ENCODE peak calls at places on chromosomes 7 and 10, in nine cellular contexts. B is sciatic nerve, G is endodermal cell, S is left ventricle myocardium inferior, E is hippocampal formation, X is fibroblast of pulmonary artery, O is AG09319, V is endothelial cell, J is GM13976. Y is an unnamed sample.

GRCh38 chr10:87503892-87504291 is 801 bp upstream of the MINPP1 start:
- DNase-seq in B (no peak), G (no peak), S (no peak), E (no peak), X (peak; percentile 18), O (no peak), V (no peak), J (no peak), Y (peak; percentile 16)

GRCh38 chr7:142142702-142143101 is 31.2 kb downstream of the MGAM2 start:
- DNase-seq in B (no peak), G (no peak), S (no peak), E (no peak), X (no peak), O (no peak), V (no peak), J (no peak), Y (no peak)

GRCh38 chr7:76426246-76426645 is 1.5 kb downstream of the ZP3 start:
- DNase-seq in B (no peak), G (no peak), S (no peak), E (no peak), X (no peak), O (no peak), V (no peak), J (no peak), Y (no peak)

GRCh38 chr10:88428976-88429375 is 154.1 kb downstream of the RNLS start:
- DNase-seq in B (no peak), G (no peak), S (no peak), E (no peak), X (no peak), O (no peak), V (no peak), J (no peak), Y (no peak)

GRCh38 chr7:23712368-23713284 is 2.6 kb downstream of the STK31 start:
- DNase-seq in B (no peak), G (no peak), S (no peak), E (peak; percentile 87), X (peak; percentile 82), O (peak; percentile 30), V (no peak), J (peak; percentile 68), Y (peak; percentile 86)

GRCh38 chr10:28179490-28180099 is 123.3 kb downstream of the MPP7 start:
- DNase-seq in B (no peak), G (no peak), S (no peak), E (peak; percentile 22), X (peak; percentile 71), O (peak; percentile 32), V (peak; percentile 39), J (peak; percentile 42), Y (peak; percentile 73)

GRCh38 chr7:50352282-50352681 is 47.8 kb downstream of the IKZF1 start:
- DNase-seq in B (no peak), G (no peak), S (no peak), E (no peak), X (no peak), O (no peak), V (no peak), J (peak; percentile 84), Y (no peak)

GRCh38 chr7:129771928-129772479 is 160.5 kb downstream of the NRF1 start:
- DNase-seq in B (no peak), G (peak; percentile 67), S (no peak), E (no peak), X (no peak), O (no peak), V (no peak), J (no peak), Y (no peak)

GRCh38 chr7:92156976-92157375 is 22.0 kb downstream of the LRRD1 start:
- DNase-seq in B (no peak), G (no peak), S (no peak), E (no peak), X (no peak), O (no peak), V (no peak), J (no peak), Y (peak; percentile 68)

GRCh38 chr7:12434012-12434642 is 30.5 kb upstream of the VWDE start:
- DNase-seq in B (no peak), G (no peak), S (no peak), E (no peak), X (peak; percentile 9), O (no peak), V (no peak), J (no peak), Y (no peak)

GRCh38 chr10:97089209-97089865 is 96.4 kb downstream of the SLIT1 start:
- DNase-seq in B (no peak), G (peak; percentile 84), S (no peak), E (no peak), X (no peak), O (no peak), V (no peak), J (no peak), Y (no peak)

GRCh38 chr7:151244871-151245346 is 3.6 kb downstream of the SMARCD3 start:
- DNase-seq in B (no peak), G (peak; percentile 77), S (no peak), E (no peak), X (no peak), O (no peak), V (no peak), J (peak; percentile 44), Y (no peak)

GRCh38 chr10:18665815-18666558 is 6.8 kb downstream of the ARL5B start:
- DNase-seq in B (no peak), G (no peak), S (no peak), E (no peak), X (no peak), O (no peak), V (no peak), J (no peak), Y (no peak)

GRCh38 chr7:121329460-121330052 is 756 bp downstream of the WNT16 start:
- DNase-seq in B (no peak), G (peak; percentile 87), S (no peak), E (no peak), X (no peak), O (no peak), V (peak; percentile 40), J (peak; percentile 68), Y (no peak)

GRCh38 chr7:105800442-105800841 is 76.0 kb downstream of the ATXN7L1 start:
- DNase-seq in B (no peak), G (no peak), S (no peak), E (no peak), X (peak; percentile 31), O (no peak), V (no peak), J (no peak), Y (peak; percentile 51)

GRCh38 chr10:83012866-83013265 is 1126.4 kb upstream of the GHITM start:
- DNase-seq in B (no peak), G (no peak), S (no peak), E (no peak), X (peak; percentile 11), O (no peak), V (no peak), J (no peak), Y (no peak)

GRCh38 chr10:123149162-123149567 is 1.2 kb downstream of the HMX2 start:
- DNase-seq in B (no peak), G (peak; percentile 51), S (no peak), E (no peak), X (no peak), O (no peak), V (no peak), J (no peak), Y (no peak)

GRCh38 chr7:6375346-6376101 is 72.2 kb downstream of the DAGLB start:
- DNase-seq in B (no peak), G (no peak), S (no peak), E (no peak), X (peak; percentile 49), O (no peak), V (no peak), J (no peak), Y (peak; percentile 38)

GRCh38 chr10:74293686-74294365 is 142.8 kb downstream of the ADK start:
- DNase-seq in B (no peak), G (no peak), S (no peak), E (no peak), X (peak; percentile 71), O (no peak), V (no peak), J (no peak), Y (peak; percentile 48)

GRCh38 chr7:100886936-100887185 is 2.7 kb downstream of the UFSP1 start:
- DNase-seq in B (no peak), G (no peak), S (no peak), E (no peak), X (no peak), O (no peak), V (no peak), J (no peak), Y (no peak)

GRCh38 chr7:70761711-70762328 is 370.1 kb upstream of the GALNT17 start:
- DNase-seq in B (no peak), G (no peak), S (no peak), E (no peak), X (no peak), O (no peak), V (no peak), J (peak; percentile 73), Y (no peak)

GRCh38 chr7:127900735-127901685 is 130.2 kb downstream of the LRRC4 start:
- DNase-seq in B (no peak), G (peak; percentile 70), S (no peak), E (no peak), X (no peak), O (no peak), V (peak; percentile 17), J (no peak), Y (no peak)

GRCh38 chr10:21069929-21070363 is 172.8 kb upstream of the NEBL start:
- DNase-seq in B (no peak), G (no peak), S (no peak), E (no peak), X (no peak), O (no peak), V (no peak), J (no peak), Y (no peak)

GRCh38 chr10:42979730-42980467 is 97.0 kb upstream of the RET start:
- DNase-seq in B (peak; percentile 35), G (peak; percentile 38), S (no peak), E (no peak), X (no peak), O (no peak), V (no peak), J (no peak), Y (no peak)

GRCh38 chr10:74113546-74113945 is 37.1 kb downstream of the AP3M1 start:
- DNase-seq in B (no peak), G (no peak), S (no peak), E (no peak), X (peak; percentile 20), O (peak; percentile 65), V (no peak), J (no peak), Y (no peak)

GRCh38 chr10:494149-494542 is 195.3 kb downstream of the DIP2C start:
- DNase-seq in B (no peak), G (no peak), S (no peak), E (no peak), X (no peak), O (no peak), V (no peak), J (no peak), Y (no peak)

GRCh38 chr10:95201736-95202135 is 7.7 kb downstream of the ACSM6 start:
- DNase-seq in B (no peak), G (peak; percentile 48), S (no peak), E (no peak), X (peak; percentile 33), O (no peak), V (no peak), J (no peak), Y (peak; percentile 42)

GRCh38 chr10:35089641-35090161 is 440 bp downstream of the CUL2 start:
- DNase-seq in B (peak; percentile 67), G (no peak), S (no peak), E (no peak), X (peak; percentile 29), O (no peak), V (no peak), J (peak; percentile 60), Y (peak; percentile 12)

GRCh38 chr7:144437370-144438191 is 34.1 kb upstream of the NOBOX start:
- DNase-seq in B (peak; percentile 70), G (peak; percentile 87), S (no peak), E (peak; percentile 58), X (peak; percentile 88), O (peak; percentile 10), V (peak; percentile 64), J (peak; percentile 45), Y (peak; percentile 51)